ENCODE peak calls at places on chromosomes 6 and 20, in four cellular contexts. K is HepG2, B is K562, F is A549. Z is an unnamed sample.

GRCh38 chr6:28673800-28674671 is 148.4 kb downstream of the GPX5 start:
- DNase-seq in B (no peak), F (peak; percentile 79), K (peak; percentile 75), Z (peak; percentile 71)

GRCh38 chr20:33951171-33951570 is 42.5 kb upstream of the RALY start:
- DNase-seq in K (no peak), B (no peak), F (no peak), Z (no peak)

GRCh38 chr6:39452746-39453145 is 130.2 kb upstream of the KCNK16 start:
- DNase-seq in F (no peak), B (no peak), K (no peak), Z (no peak)

GRCh38 chr6:100347901-100348550 is 116.7 kb downstream of the SIM1 start:
- DNase-seq in B (no peak), F (no peak), K (no peak), Z (peak; percentile 83)

GRCh38 chr6:123338394-123338793 is 298.4 kb downstream of the TRDN start:
- DNase-seq in B (no peak), F (no peak), K (no peak), Z (no peak)

GRCh38 chr20:49701313-49701731 is 12.4 kb downstream of the B4GALT5 start:
- DNase-seq in B (no peak), F (peak; percentile 86), K (no peak), Z (peak; percentile 43)

GRCh38 chr6:116444092-116444491 is 17.1 kb upstream of the CALHM6 start:
- DNase-seq in B (peak; percentile 29), F (peak; percentile 29), K (peak; percentile 21), Z (peak; percentile 51)

GRCh38 chr6:117956386-117956785 is 49.3 kb downstream of the SLC35F1 start:
- DNase-seq in K (no peak), F (no peak), B (no peak), Z (no peak)

GRCh38 chr6:72580281-72580940 is 41.5 kb upstream of the KCNQ5 start:
- DNase-seq in K (peak; percentile 9), F (peak; percentile 67), B (peak; percentile 52), Z (peak; percentile 88)

GRCh38 chr20:2164966-2165365 is 63.3 kb downstream of the STK35 start:
- DNase-seq in F (no peak), B (no peak), K (no peak), Z (no peak)

GRCh38 chr20:33475381-33476160 is 14.3 kb upstream of the CBFA2T2 start:
- DNase-seq in B (no peak), F (no peak), K (no peak), Z (no peak)

GRCh38 chr20:46182271-46182670 is 64.2 kb downstream of the CD40 start:
- DNase-seq in K (no peak), F (no peak), B (no peak), Z (no peak)

GRCh38 chr20:18001131-18001921 is 32.5 kb downstream of the MGME1 start:
- DNase-seq in K (peak; percentile 90), F (peak; percentile 54), B (no peak), Z (peak; percentile 69)

GRCh38 chr20:10536531-10536930 is 101.4 kb downstream of the SLX4IP start:
- DNase-seq in K (peak; percentile 61), F (peak; percentile 52), B (no peak), Z (peak; percentile 68)

GRCh38 chr6:117200067-117200466 is 65.3 kb upstream of the VGLL2 start:
- DNase-seq in K (no peak), F (no peak), B (no peak), Z (no peak)

GRCh38 chr6:25311251-25311910 is 32.2 kb downstream of the CARMIL1 start:
- DNase-seq in F (peak; percentile 46), B (no peak), K (no peak), Z (peak; percentile 62)

GRCh38 chr20:18254615-18255014 is 33.7 kb upstream of the ZNF133 start:
- DNase-seq in B (no peak), F (no peak), K (no peak), Z (no peak)

GRCh38 chr6:100084301-100085161 is 90.5 kb upstream of the MCHR2 start:
- DNase-seq in K (no peak), F (no peak), B (no peak), Z (peak; percentile 2)

GRCh38 chr6:117919775-117920492 is 12.9 kb downstream of the SLC35F1 start:
- DNase-seq in K (no peak), B (no peak), F (no peak), Z (no peak)

GRCh38 chr6:121321282-121321681 is 13.0 kb downstream of the TBC1D32 start:
- DNase-seq in B (no peak), F (no peak), K (no peak), Z (no peak)

GRCh38 chr6:129744201-129744879 is 34.4 kb upstream of the ARHGAP18 start:
- DNase-seq in K (peak; percentile 76), F (peak; percentile 23), B (no peak), Z (peak; percentile 93)

GRCh38 chr6:139515511-139515910 is 141.1 kb upstream of the CITED2 start:
- DNase-seq in K (peak; percentile 31), F (no peak), B (no peak), Z (peak; percentile 51)

GRCh38 chr6:22392711-22393110 is 95.9 kb upstream of the PRL start:
- DNase-seq in B (no peak), F (no peak), K (no peak), Z (peak; percentile 45)

GRCh38 chr20:43949741-43950618 is 35.3 kb downstream of the TOX2 start:
- DNase-seq in K (no peak), B (peak; percentile 23), F (no peak), Z (no peak)

GRCh38 chr20:46512943-46513844 is at the start of gene ZNF334:
- DNase-seq in F (no peak), B (peak; percentile 44), K (peak; percentile 69), Z (peak; percentile 8)

GRCh38 chr6:106256201-106256968 is 69.2 kb downstream of the ATG5 start:
- DNase-seq in F (peak; percentile 18), B (no peak), K (no peak), Z (peak; percentile 72)

GRCh38 chr6:20952605-20953004 is 418.3 kb downstream of the CDKAL1 start:
- DNase-seq in B (no peak), F (no peak), K (peak; percentile 29), Z (peak; percentile 83)

GRCh38 chr6:41306187-41306854 is 19.8 kb upstream of the TREM1 start:
- DNase-seq in F (peak; percentile 52), B (peak; percentile 68), K (peak; percentile 70), Z (peak; percentile 49)

GRCh38 chr6:157956171-157956730 is 25.4 kb upstream of the SYNJ2 start:
- DNase-seq in B (no peak), K (no peak), F (no peak), Z (no peak)

GRCh38 chr20:967796-968742 is 34.0 kb downstream of the RSPO4 start:
- DNase-seq in F (peak; percentile 76), B (peak; percentile 75), K (peak; percentile 58), Z (peak; percentile 36)

DNA sequence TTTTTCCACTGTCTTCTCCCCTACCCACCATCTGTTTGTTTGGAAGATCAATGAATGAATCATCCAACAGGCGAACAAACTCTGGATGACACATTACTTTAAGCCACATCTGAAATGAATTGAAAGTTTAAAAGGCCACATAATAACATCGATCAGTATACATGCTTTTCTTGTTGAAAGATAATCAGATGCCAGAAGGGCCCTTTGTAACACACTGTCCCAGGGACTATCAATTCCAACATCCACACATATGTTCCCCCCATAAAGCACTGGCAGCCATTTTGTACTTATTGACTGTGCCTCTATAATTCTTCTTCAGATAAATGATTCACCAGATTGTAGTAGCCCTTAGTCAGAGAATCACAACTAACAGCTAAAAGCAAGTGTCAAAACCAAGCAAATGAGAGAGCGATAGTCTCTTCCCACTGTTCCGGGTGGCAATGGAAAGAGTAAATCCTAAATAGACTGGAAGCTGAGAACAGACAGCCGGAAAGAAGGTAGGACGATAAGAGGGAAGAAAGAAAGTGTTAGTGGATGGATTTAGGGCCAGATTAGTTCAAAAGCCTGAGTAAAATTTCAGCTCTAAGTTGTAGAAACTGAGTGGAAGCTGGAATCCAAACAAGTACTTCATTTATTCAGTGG is 184.9 kb upstream of the TENT5A start:
- DNase-seq in F (no peak), B (no peak), K (peak; percentile 37), Z (peak; percentile 66)
- TF ChIP-seq MAZ in F (no peak), B (no peak), K (no peak), Z (no peak)

DNA sequence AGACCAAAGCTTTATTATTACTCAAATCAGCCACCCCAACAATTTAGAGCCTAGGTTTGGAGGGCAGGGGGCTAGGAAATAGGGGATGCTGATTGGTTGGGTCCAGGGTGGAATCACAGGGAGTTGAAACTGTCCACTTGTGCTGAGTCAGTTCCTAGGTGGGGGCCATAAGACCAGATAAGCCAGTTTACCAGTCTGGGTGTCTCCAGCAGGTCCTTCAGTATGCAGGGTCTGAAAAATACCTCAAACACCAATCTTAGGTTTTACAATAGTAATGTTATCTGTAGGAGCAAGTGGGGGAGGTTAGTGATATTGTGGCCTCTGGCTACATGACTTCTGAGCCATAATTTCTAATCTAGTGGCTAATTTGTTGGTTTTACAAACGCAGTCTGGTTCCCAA is 63.2 kb downstream of the UBR2 start:
- DNase-seq in K (no peak), B (peak; percentile 58), F (no peak), Z (no peak)
- TF ChIP-seq POLR2A in K (no peak), B (no peak), F (no peak), Z (no peak)

DNA sequence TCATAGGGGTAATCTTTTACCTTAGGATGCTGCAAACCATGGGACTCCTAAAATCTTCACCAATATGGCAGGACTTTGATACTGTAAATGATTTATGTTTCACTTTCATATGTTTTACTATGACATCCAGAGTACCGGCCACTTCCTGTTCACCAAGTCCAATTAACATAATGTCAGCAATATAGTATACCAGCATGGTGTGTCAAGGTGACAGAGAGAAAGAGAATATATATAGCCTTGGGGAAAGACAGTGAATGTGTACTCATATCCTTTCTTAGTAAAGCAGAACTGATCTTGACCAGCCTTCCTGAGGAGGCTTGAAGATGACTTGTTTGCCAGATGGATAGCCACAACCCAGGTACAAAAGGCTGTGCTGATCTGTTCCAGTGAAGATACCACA is 127.9 kb downstream of the NRN1 start:
- DNase-seq in F (no peak), B (no peak), K (no peak), Z (no peak)
- TF ChIP-seq MAZ in F (no peak), B (no peak), K (no peak), Z (no peak)

GRCh38 chr6:32177788-32178546 is at the start of gene RNF5:
- DNase-seq in B (peak; percentile 95), K (peak; percentile 100), F (peak; percentile 100), Z (peak; percentile 100)
- TF ChIP-seq POLR2A in B (peak; percentile 77), K (peak; percentile 1), F (no peak), Z (peak; percentile 23)

GRCh38 chr6:36120979-36121706 is 9.2 kb upstream of the MAPK13 start:
- DNase-seq in B (peak; percentile 53), K (no peak), F (peak; percentile 11), Z (no peak)
- TF ChIP-seq MAZ in B (no peak), K (no peak), F (no peak), Z (no peak)